ENCODE peak calls at places on chromosomes 12 and 14, in nine cellular contexts. One of them, this sample, is unnamed. For H3K36me3, the result is how much of the 10 kb centered on the place peaks cover.

GRCh38 chr14:96590190-96590860 is 88.1 kb downstream of the PAPOLA start:
- DNase-seq in heart right ventricle: no peak
- DNase-seq in cardiac muscle cell: peak
- DNase-seq in DND-41: no peak
- DNase-seq in adrenal gland: no peak
- DNase-seq in left lung: no peak
- DNase-seq in uterus: no peak
- DNase-seq in right atrium auricular region: no peak
- DNase-seq in sigmoid colon: peak
- DNase-seq in this sample: no peak

GRCh38 chr12:24742378-24742777 is 206.5 kb downstream of the BCAT1 start:
- DNase-seq in cardiac muscle cell: no peak
- DNase-seq in sigmoid colon: no peak
- DNase-seq in uterus: no peak
- DNase-seq in left lung: peak
- DNase-seq in adrenal gland: peak
- DNase-seq in heart right ventricle: peak
- DNase-seq in DND-41: peak
- DNase-seq in right atrium auricular region: no peak
- DNase-seq in this sample: peak

GRCh38 chr14:69715725-69716482 is 51.0 kb upstream of the SRSF5 start:
- DNase-seq in sigmoid colon: peak
- DNase-seq in cardiac muscle cell: peak
- DNase-seq in adrenal gland: peak
- DNase-seq in uterus: peak
- DNase-seq in DND-41: peak
- DNase-seq in right atrium auricular region: peak
- DNase-seq in left lung: peak
- DNase-seq in heart right ventricle: peak
- DNase-seq in this sample: peak

GRCh38 chr14:55272922-55273321 is 1.7 kb downstream of the FBXO34 start:
- DNase-seq in right atrium auricular region: no peak
- DNase-seq in uterus: no peak
- DNase-seq in sigmoid colon: no peak
- DNase-seq in adrenal gland: no peak
- DNase-seq in DND-41: no peak
- DNase-seq in cardiac muscle cell: no peak
- DNase-seq in heart right ventricle: no peak
- DNase-seq in left lung: no peak
- DNase-seq in this sample: no peak

GRCh38 chr12:100752841-100753240 is 41.7 kb upstream of the ANO4 start:
- DNase-seq in uterus: no peak
- DNase-seq in sigmoid colon: no peak
- DNase-seq in cardiac muscle cell: no peak
- DNase-seq in heart right ventricle: no peak
- DNase-seq in right atrium auricular region: no peak
- DNase-seq in DND-41: no peak
- DNase-seq in left lung: no peak
- DNase-seq in adrenal gland: no peak
- DNase-seq in this sample: no peak

GRCh38 chr12:104426926-104427546 is 29.7 kb upstream of the CHST11 start:
- DNase-seq in adrenal gland: no peak
- DNase-seq in DND-41: no peak
- DNase-seq in sigmoid colon: no peak
- DNase-seq in cardiac muscle cell: no peak
- DNase-seq in right atrium auricular region: no peak
- DNase-seq in left lung: no peak
- DNase-seq in uterus: no peak
- DNase-seq in heart right ventricle: no peak
- DNase-seq in this sample: no peak

GRCh38 chr14:60266021-60266937 is 17.3 kb downstream of the PPM1A start:
- DNase-seq in left lung: no peak
- DNase-seq in adrenal gland: no peak
- DNase-seq in uterus: no peak
- DNase-seq in DND-41: no peak
- DNase-seq in sigmoid colon: no peak
- DNase-seq in heart right ventricle: no peak
- DNase-seq in right atrium auricular region: no peak
- DNase-seq in cardiac muscle cell: no peak
- DNase-seq in this sample: no peak

GRCh38 chr12:98180603-98181002 is 334.8 kb upstream of the TMPO start:
- DNase-seq in uterus: no peak
- DNase-seq in DND-41: no peak
- DNase-seq in left lung: no peak
- DNase-seq in heart right ventricle: no peak
- DNase-seq in sigmoid colon: no peak
- DNase-seq in cardiac muscle cell: no peak
- DNase-seq in right atrium auricular region: no peak
- DNase-seq in adrenal gland: no peak
- DNase-seq in this sample: no peak

GRCh38 chr14:92004062-92004461 is 35.8 kb downstream of the TRIP11 start:
- DNase-seq in DND-41: no peak
- DNase-seq in adrenal gland: no peak
- DNase-seq in cardiac muscle cell: no peak
- DNase-seq in sigmoid colon: no peak
- DNase-seq in right atrium auricular region: no peak
- DNase-seq in uterus: no peak
- DNase-seq in heart right ventricle: no peak
- DNase-seq in left lung: no peak
- DNase-seq in this sample: no peak
- H3K36me3 ChIP-seq in DND-41: half or more
- H3K36me3 ChIP-seq in adrenal gland: under half
- H3K36me3 ChIP-seq in cardiac muscle cell: under half
- H3K36me3 ChIP-seq in sigmoid colon: under half
- H3K36me3 ChIP-seq in right atrium auricular region: under half
- H3K36me3 ChIP-seq in uterus: under half
- H3K36me3 ChIP-seq in heart right ventricle: half or more
- H3K36me3 ChIP-seq in left lung: half or more
- H3K36me3 ChIP-seq in this sample: half or more

DNA sequence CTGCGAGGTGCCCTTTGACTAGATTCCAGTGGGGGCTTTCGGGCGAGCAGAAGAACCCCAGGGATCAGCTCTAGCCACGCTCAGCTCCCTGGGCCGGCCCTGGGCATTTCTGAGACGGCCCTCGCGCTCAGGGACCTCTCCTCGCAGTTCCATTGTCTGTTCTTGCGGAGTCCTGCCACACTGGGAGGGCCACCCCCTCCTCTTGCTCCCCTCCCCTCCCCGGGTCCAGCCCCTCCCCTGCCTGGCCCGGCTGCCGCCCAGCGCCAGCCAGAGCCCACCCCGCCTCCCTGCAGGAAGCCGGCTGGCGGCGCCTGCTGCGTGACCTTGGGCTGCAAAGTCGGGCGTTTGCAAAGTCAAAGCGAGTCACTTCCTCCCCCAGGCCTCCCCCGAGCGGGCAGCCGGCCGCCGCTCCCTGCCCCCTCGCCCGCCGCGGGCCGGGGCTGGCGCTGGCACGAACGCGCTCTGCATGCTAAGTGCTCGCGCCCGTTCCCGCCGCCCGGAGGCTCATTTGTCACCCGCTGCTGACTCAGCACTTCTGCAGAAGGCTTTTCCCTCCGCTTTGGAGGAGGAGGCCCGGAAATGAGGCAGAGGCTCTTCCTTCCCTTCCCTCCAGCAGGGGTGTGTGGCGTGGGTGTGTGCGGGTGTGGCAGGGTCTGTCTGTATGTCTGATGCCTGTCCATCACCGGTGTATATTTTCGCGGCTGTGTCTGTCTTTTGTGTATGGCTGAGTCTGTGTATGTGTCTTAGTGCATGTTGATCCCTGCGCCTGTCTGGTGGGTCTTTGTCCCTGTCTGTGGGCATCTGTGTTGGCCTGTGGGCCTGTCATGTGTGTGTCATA is 72.0 kb downstream of the IRF2BPL start:
- DNase-seq in DND-41: peak
- DNase-seq in uterus: peak
- DNase-seq in left lung: peak
- DNase-seq in cardiac muscle cell: peak
- DNase-seq in heart right ventricle: peak
- DNase-seq in adrenal gland: peak
- DNase-seq in right atrium auricular region: peak
- DNase-seq in sigmoid colon: peak
- DNase-seq in this sample: peak
- TF ChIP-seq CTCF in DND-41: no peak
- TF ChIP-seq CTCF in uterus: peak
- TF ChIP-seq CTCF in left lung: no peak
- TF ChIP-seq CTCF in cardiac muscle cell: peak
- TF ChIP-seq CTCF in heart right ventricle: peak
- TF ChIP-seq CTCF in adrenal gland: no peak
- TF ChIP-seq CTCF in right atrium auricular region: no peak
- TF ChIP-seq CTCF in sigmoid colon: peak
- TF ChIP-seq CTCF in this sample: peak

GRCh38 chr14:101558739-101559240 is 2.5 kb upstream of the DIO3 start:
- DNase-seq in cardiac muscle cell: no peak
- DNase-seq in left lung: no peak
- DNase-seq in uterus: no peak
- DNase-seq in heart right ventricle: no peak
- DNase-seq in right atrium auricular region: no peak
- DNase-seq in adrenal gland: no peak
- DNase-seq in sigmoid colon: no peak
- DNase-seq in DND-41: no peak
- DNase-seq in this sample: no peak

GRCh38 chr14:101559250-101559623 is 2.1 kb upstream of the DIO3 start:
- DNase-seq in sigmoid colon: no peak
- DNase-seq in right atrium auricular region: no peak
- DNase-seq in cardiac muscle cell: no peak
- DNase-seq in adrenal gland: no peak
- DNase-seq in heart right ventricle: no peak
- DNase-seq in DND-41: no peak
- DNase-seq in uterus: no peak
- DNase-seq in left lung: no peak
- DNase-seq in this sample: no peak

GRCh38 chr14:101557321-101557695 is 4.0 kb upstream of the DIO3 start:
- DNase-seq in left lung: no peak
- DNase-seq in adrenal gland: no peak
- DNase-seq in cardiac muscle cell: no peak
- DNase-seq in DND-41: no peak
- DNase-seq in sigmoid colon: no peak
- DNase-seq in uterus: no peak
- DNase-seq in heart right ventricle: no peak
- DNase-seq in right atrium auricular region: no peak
- DNase-seq in this sample: no peak

GRCh38 chr14:101556566-101557320 is 4.6 kb upstream of the DIO3 start:
- DNase-seq in cardiac muscle cell: no peak
- DNase-seq in heart right ventricle: no peak
- DNase-seq in left lung: no peak
- DNase-seq in DND-41: no peak
- DNase-seq in sigmoid colon: no peak
- DNase-seq in uterus: no peak
- DNase-seq in adrenal gland: no peak
- DNase-seq in right atrium auricular region: no peak
- DNase-seq in this sample: no peak

DNA sequence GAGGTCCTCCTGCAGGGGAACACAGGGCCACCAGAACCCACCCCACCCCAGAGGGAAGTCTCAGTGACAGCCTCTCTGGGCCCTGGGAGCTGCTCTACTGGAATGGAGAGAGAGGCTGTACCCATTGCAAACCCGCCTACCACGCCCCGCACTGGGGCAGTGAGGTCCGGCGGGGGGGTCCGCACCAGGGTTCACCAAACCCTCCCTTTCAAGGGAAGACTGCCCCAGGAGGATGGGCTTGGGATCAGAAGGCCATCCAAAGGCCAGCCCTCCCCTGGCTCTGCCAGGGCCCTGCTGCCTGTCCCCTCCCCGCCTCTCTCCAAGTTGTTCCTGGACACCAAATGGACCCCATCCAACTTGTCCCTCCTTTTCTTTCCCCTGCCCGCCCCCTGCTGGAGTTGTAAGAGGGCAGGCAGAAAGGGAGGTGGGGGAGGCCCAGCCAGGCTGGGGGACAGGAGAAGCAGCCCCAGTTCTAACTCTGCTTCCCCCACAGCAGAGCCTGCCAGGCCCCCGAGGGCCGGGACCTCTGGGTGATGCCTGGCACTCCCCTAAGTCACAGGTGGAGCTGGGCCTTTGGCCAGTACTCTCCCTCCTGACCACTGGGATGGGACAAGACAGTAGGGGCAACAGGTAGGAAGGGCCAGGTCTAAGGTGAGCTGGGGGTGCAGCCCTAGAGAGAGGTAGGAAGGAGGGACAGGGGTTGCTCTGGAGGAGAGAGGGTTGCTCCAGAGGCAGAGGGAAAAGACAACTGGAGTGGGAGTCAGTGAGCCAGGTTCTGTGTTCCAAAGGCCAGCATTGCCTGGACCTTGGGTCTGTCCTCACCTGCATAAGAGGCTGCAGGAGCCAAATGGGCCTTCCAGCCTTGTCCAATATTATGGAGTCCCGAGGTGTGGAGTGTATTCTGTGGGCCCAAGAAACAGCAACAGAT is 3.2 kb upstream of the DIO3 start:
- DNase-seq in uterus: peak
- DNase-seq in cardiac muscle cell: no peak
- DNase-seq in DND-41: no peak
- DNase-seq in adrenal gland: no peak
- DNase-seq in heart right ventricle: no peak
- DNase-seq in right atrium auricular region: no peak
- DNase-seq in sigmoid colon: peak
- DNase-seq in left lung: no peak
- DNase-seq in this sample: no peak
- H3K4me3 ChIP-seq in uterus: peak
- H3K4me3 ChIP-seq in cardiac muscle cell: no peak
- H3K4me3 ChIP-seq in DND-41: no peak
- H3K4me3 ChIP-seq in adrenal gland: no peak
- H3K4me3 ChIP-seq in heart right ventricle: no peak
- H3K4me3 ChIP-seq in right atrium auricular region: no peak
- H3K4me3 ChIP-seq in sigmoid colon: no peak
- H3K4me3 ChIP-seq in left lung: no peak
- H3K4me3 ChIP-seq in this sample: no peak

GRCh38 chr14:90649557-90650135 is 166.6 kb downstream of the TTC7B start:
- DNase-seq in uterus: no peak
- DNase-seq in heart right ventricle: no peak
- DNase-seq in right atrium auricular region: no peak
- DNase-seq in adrenal gland: no peak
- DNase-seq in sigmoid colon: no peak
- DNase-seq in cardiac muscle cell: no peak
- DNase-seq in DND-41: no peak
- DNase-seq in left lung: no peak
- DNase-seq in this sample: no peak

GRCh38 chr14:90649096-90649495 is 167.1 kb downstream of the TTC7B start:
- DNase-seq in heart right ventricle: no peak
- DNase-seq in adrenal gland: no peak
- DNase-seq in cardiac muscle cell: no peak
- DNase-seq in sigmoid colon: no peak
- DNase-seq in left lung: no peak
- DNase-seq in uterus: no peak
- DNase-seq in DND-41: no peak
- DNase-seq in right atrium auricular region: no peak
- DNase-seq in this sample: no peak

GRCh38 chr14:90652626-90653025 is 163.6 kb downstream of the TTC7B start:
- DNase-seq in uterus: no peak
- DNase-seq in DND-41: no peak
- DNase-seq in heart right ventricle: no peak
- DNase-seq in adrenal gland: no peak
- DNase-seq in left lung: no peak
- DNase-seq in cardiac muscle cell: no peak
- DNase-seq in right atrium auricular region: no peak
- DNase-seq in sigmoid colon: no peak
- DNase-seq in this sample: no peak

GRCh38 chr14:90651976-90652560 is 164.2 kb downstream of the TTC7B start:
- DNase-seq in heart right ventricle: no peak
- DNase-seq in cardiac muscle cell: no peak
- DNase-seq in left lung: no peak
- DNase-seq in uterus: no peak
- DNase-seq in right atrium auricular region: no peak
- DNase-seq in adrenal gland: no peak
- DNase-seq in DND-41: no peak
- DNase-seq in sigmoid colon: no peak
- DNase-seq in this sample: no peak

DNA sequence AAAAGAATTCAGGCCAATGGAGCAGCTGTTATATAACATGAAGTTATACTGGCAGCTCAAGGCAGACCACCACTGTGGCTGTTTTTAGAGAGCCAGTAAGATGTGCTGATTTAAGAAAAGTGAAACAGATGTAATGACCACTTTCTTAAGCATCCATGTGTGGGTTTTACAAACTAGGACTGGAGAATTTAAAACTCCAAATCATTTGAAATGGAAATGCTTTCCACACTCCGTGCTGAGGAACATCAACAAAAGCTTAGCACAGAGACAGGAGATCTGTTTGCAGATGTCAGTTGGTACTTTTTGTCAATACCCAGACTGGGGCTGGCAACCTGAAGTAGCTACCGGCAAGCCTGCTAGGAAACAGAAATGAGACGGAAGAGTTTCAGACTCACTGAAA is 164.8 kb downstream of the TTC7B start:
- DNase-seq in cardiac muscle cell: no peak
- DNase-seq in heart right ventricle: no peak
- DNase-seq in adrenal gland: no peak
- DNase-seq in DND-41: no peak
- DNase-seq in sigmoid colon: no peak
- DNase-seq in uterus: no peak
- DNase-seq in right atrium auricular region: no peak
- DNase-seq in left lung: no peak
- DNase-seq in this sample: no peak
- H3K36me3 ChIP-seq in cardiac muscle cell: under half
- H3K36me3 ChIP-seq in heart right ventricle: under half
- H3K36me3 ChIP-seq in adrenal gland: under half
- H3K36me3 ChIP-seq in DND-41: under half
- H3K36me3 ChIP-seq in sigmoid colon: under half
- H3K36me3 ChIP-seq in uterus: under half
- H3K36me3 ChIP-seq in right atrium auricular region: under half
- H3K36me3 ChIP-seq in left lung: under half
- H3K36me3 ChIP-seq in this sample: half or more